ENCODE peak calls at places on chromosomes 11 and 22, in nine cellular contexts. S is GM23338; R is testis; F is cardiac muscle cell; Z is heart right ventricle; K is skeletal muscle cell; B is IMR-90; H is bronchial epithelial cell; X is CD8-positive, alpha-beta T cell. P is an unnamed sample.

GRCh38 chr22:40400173-40400572 is 29.8 kb downstream of the SGSM3 start:
- DNase-seq in X (peak), F (no peak), R (no peak), B (no peak), H (no peak), Z (no peak), K (no peak), S (no peak), P (no peak)

GRCh38 chr11:118234833-118235232 is 10.0 kb upstream of the JAML start:
- DNase-seq in B (no peak), Z (peak), F (no peak), R (no peak), X (no peak), K (no peak), H (no peak), S (no peak), P (no peak)

GRCh38 chr11:115527534-115528125 is 23.4 kb upstream of the CADM1 start:
- DNase-seq in F (no peak), S (peak), K (no peak), H (peak), Z (no peak), X (no peak), B (no peak), R (no peak), P (peak)

GRCh38 chr22:24951942-24952836 is at the start of gene KIAA1671:
- DNase-seq in F (peak), X (peak), B (peak), H (peak), Z (peak), S (peak), K (no peak), R (peak), P (peak)

GRCh38 chr11:77819921-77820564 is 479 bp downstream of the RSF1 start:
- DNase-seq in R (peak), H (peak), S (peak), B (peak), F (peak), X (peak), Z (peak), K (no peak), P (peak)

GRCh38 chr11:35511666-35512065 is 13.8 kb downstream of the PAMR1 start:
- DNase-seq in R (no peak), F (no peak), Z (no peak), X (no peak), S (no peak), H (peak), K (peak), B (peak), P (no peak)

GRCh38 chr11:117743121-117743815 is 53.7 kb downstream of the DSCAML1 start:
- DNase-seq in K (no peak), R (no peak), Z (no peak), X (no peak), S (no peak), B (no peak), F (no peak), H (peak), P (no peak)

GRCh38 chr11:110168404-110168803 is 75.2 kb downstream of the ZC3H12C start:
- DNase-seq in Z (no peak), S (no peak), K (no peak), X (no peak), H (no peak), R (no peak), B (no peak), F (no peak), P (no peak)

DNA sequence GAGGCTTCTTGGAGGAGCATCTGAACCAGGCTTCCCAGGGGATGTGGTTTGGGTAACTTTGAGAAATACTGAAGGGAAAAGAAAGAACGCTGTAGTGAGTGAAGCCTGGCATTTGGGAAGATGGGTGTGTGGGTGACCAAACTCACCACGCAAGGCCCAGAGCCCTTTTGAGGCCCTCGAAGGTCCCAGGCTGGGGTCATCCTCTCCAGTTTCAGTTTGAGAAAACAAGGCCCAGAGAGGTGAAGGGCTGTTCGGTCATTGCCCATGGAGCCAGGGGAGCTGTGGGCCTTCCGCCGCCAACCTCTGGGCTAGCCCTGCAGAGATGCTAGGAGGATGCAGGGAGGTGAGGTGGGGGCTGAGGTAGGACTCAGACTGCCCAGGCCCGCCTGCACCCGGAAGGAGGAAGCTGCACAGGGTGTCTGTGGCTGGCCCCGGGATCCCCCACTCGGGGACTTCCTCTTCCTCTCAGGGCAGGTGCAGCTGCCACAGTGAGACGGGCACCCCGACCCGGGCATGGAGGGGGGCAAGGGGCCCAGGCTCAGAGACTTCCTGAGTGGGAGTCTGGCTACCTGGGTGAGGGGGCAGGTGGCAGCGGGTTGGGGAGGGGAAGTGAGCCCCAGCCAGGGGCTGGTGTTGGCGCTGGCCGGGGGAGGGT is at the start of gene CCDC88B:
- DNase-seq in B (no peak), X (peak), S (no peak), K (no peak), F (no peak), R (no peak), Z (peak), H (no peak), P (no peak)
- H3K4me3 ChIP-seq in B (no peak), X (peak), S (peak), K (no peak), F (no peak), R (no peak), Z (peak), H (no peak), P (peak)

GRCh38 chr11:65047581-65048422 is 6.8 kb downstream of the SAC3D1 start:
- DNase-seq in K (no peak), B (no peak), S (peak), F (no peak), Z (no peak), R (peak), H (no peak), X (peak), P (peak)
- H3K4me3 ChIP-seq in K (peak), B (peak), S (peak), F (no peak), Z (peak), R (peak), H (peak), X (peak), P (peak)

GRCh38 chr11:128496684-128497056 is 90.7 kb downstream of the ETS1 start:
- DNase-seq in B (no peak), H (no peak), R (no peak), S (no peak), K (no peak), Z (no peak), X (no peak), F (no peak), P (no peak)

GRCh38 chr11:128498846-128499245 is 88.5 kb downstream of the ETS1 start:
- DNase-seq in R (no peak), H (no peak), K (no peak), Z (no peak), F (no peak), X (no peak), S (no peak), B (peak), P (no peak)

GRCh38 chr11:128499613-128500213 is 87.6 kb downstream of the ETS1 start:
- DNase-seq in F (no peak), Z (no peak), H (no peak), S (no peak), K (no peak), R (no peak), B (no peak), X (no peak), P (no peak)

GRCh38 chr11:128496249-128496648 is 91.1 kb downstream of the ETS1 start:
- DNase-seq in S (no peak), Z (no peak), R (no peak), H (no peak), X (no peak), K (no peak), F (no peak), B (no peak), P (no peak)

DNA sequence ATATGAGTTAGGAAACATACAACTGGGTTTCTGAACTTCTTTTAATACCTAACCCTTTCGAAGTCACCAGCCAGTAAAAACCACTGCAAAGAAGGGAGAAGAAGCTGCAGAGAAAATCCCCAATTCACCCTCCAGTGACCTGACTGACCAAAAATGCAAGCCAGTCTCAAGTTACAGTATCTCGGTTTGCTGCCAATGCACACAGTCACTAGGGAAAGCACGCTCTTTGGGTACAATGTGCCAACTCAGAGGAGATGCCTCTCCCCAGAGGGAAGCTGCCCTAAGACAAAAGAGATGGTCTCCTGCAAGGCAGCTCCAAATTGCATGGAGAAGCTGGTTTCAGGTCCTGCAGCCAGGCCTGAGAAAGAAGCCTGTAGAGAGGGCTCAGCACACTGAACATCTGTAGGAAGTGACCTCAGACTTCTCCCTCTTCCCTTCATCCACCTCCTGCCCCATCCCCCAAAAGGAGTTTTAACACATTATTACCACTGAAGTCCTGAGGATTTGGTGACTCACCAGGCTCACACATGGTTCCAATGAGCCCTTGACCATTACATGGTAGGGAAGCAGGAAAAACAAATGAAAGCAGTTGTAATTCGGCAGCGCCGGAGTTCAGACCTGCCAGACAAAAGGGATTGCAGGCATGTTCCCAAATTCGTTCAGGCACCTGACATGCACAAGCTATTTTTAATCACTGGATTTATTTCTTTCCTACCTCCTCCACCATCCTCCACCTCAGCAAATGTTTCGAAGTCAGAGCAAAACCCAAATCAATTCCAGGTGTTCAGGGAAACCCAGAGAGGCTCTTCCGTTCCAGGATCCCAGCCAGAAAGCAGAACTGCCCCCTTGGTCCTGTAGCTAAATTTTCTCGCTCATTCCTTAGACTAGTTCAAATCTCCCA is 90.1 kb downstream of the ETS1 start:
- DNase-seq in B (peak), S (no peak), Z (peak), F (no peak), X (no peak), H (peak), R (no peak), K (peak), P (no peak)
- H3K4me3 ChIP-seq in B (peak), S (no peak), Z (peak), F (no peak), X (peak), H (no peak), R (no peak), K (peak), P (no peak)

DNA sequence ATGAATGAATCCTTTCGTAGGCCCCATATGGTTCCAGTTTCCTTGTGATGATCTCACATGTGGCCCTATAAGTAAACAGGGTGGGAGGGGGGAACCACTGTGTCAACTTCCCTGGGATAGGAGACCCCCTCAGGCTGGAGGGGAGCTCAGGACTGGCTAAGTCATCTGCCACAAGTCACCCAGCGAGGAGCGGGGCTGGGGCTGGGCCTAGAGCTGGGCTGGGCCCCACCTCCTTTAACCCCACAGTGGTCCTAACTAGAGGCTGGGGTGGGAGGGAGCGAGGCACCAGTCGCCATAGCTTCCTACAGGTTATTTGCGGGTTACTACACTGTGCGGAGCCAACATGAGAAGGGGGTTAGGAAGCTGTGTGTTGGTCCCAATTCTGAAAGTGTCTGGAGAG is 4.3 kb downstream of the FBLN1 start:
- DNase-seq in H (no peak), X (no peak), Z (no peak), K (no peak), R (no peak), S (no peak), B (no peak), F (no peak), P (peak)
- H3K4me3 ChIP-seq in H (no peak), X (no peak), Z (no peak), K (no peak), R (no peak), S (no peak), B (no peak), F (no peak), P (no peak)

GRCh38 chr11:1218788-1219445 is 3.9 kb upstream of the MUC5B start:
- DNase-seq in H (no peak), B (no peak), S (no peak), Z (no peak), R (no peak), F (no peak), K (no peak), X (no peak), P (peak)
- H3K4me3 ChIP-seq in H (no peak), B (no peak), S (no peak), Z (no peak), R (no peak), F (no peak), K (no peak), X (no peak), P (no peak)

GRCh38 chr22:28137036-28137435 is 218.0 kb upstream of the PITPNB start:
- DNase-seq in F (no peak), K (no peak), S (peak), H (peak), X (no peak), Z (no peak), B (no peak), R (no peak), P (peak)

GRCh38 chr22:28142361-28142801 is 223.3 kb upstream of the PITPNB start:
- DNase-seq in R (no peak), H (peak), Z (no peak), F (no peak), S (no peak), X (no peak), B (peak), K (peak), P (no peak)

GRCh38 chr22:28143206-28143605 is 224.2 kb upstream of the PITPNB start:
- DNase-seq in B (no peak), S (no peak), X (no peak), H (no peak), Z (no peak), R (no peak), K (no peak), F (no peak), P (no peak)

GRCh38 chr22:28141614-28142013 is 222.6 kb upstream of the PITPNB start:
- DNase-seq in H (peak), K (peak), Z (no peak), X (no peak), B (peak), F (no peak), S (no peak), R (no peak), P (no peak)

DNA sequence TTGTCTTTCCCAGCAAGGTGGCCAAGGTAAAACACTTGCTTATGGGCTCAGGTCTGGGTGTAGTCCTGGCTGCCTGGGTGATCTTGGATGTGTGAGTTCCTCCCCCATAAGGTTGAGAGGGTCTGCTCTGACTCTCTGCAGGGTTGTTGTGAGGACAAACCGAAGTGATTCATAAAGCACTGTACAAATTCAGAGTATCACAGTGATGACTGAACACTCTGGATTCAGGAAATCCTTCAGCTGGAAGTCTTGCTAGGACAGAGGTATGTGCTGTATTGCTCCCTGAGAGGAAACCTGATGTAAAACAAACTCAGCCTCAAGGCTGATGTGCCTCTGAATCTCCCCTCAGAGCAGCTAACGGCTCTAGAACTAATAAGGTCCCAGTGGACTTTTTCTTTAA is 220.9 kb upstream of the PITPNB start:
- DNase-seq in B (peak), Z (no peak), K (peak), H (peak), R (no peak), S (no peak), X (no peak), F (peak), P (no peak)
- H3K4me3 ChIP-seq in B (no peak), Z (no peak), K (no peak), H (no peak), R (no peak), S (no peak), X (no peak), F (no peak), P (no peak)

DNA sequence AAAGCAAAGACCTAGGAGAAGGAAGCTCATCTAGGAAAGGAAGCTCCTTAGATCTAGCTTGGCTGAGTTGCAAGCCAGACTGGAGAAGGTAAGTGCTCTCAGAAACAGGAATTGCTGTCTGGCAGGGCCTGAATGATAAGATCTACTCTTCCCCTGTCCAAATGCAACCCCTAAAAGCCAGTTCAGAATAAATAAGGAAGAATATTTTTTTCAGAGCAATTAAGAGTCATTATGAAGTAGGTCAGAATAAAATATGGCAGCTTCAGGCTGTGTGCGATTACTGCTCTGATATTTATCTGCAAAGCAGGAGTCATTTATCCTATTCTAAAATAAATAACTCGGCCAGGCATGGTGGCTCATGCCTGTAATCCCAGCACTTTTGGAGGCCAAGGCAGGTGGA is 82.1 kb downstream of the PIWIL4 start:
- DNase-seq in S (no peak), X (no peak), F (no peak), H (no peak), R (no peak), Z (no peak), B (no peak), K (no peak), P (no peak)
- H3K4me3 ChIP-seq in S (peak), X (no peak), F (no peak), H (no peak), R (no peak), Z (no peak), B (no peak), K (no peak), P (no peak)